ENCODE peak calls at places on chromosomes 12 and 14, in ten cellular contexts. G, T, H, B, R, M, W, Q, N and E are unnamed samples.

GRCh38 chr12:9326085-9326484 is 117.9 kb upstream of the PZP start:
- DNase-seq in Q (no peak), B (no peak), W (no peak), R (no peak), G (no peak), H (no peak), T (no peak), N (no peak), M (no peak), E (no peak)

GRCh38 chr14:89176090-89176757 is 240.8 kb downstream of the FOXN3 start:
- DNase-seq in Q (no peak), B (peak; percentile 81), N (no peak), M (no peak), R (no peak), T (no peak), H (no peak), G (no peak), W (no peak), E (no peak)

GRCh38 chr12:90152897-90153624 is 444.4 kb upstream of the ATP2B1 start:
- DNase-seq in W (peak; percentile 39), G (no peak), R (no peak), Q (no peak), N (no peak), H (no peak), T (no peak), B (no peak), M (peak; percentile 13), E (peak; percentile 38)

GRCh38 chr14:49637534-49638078 is 2.6 kb upstream of the DNAAF2 start:
- DNase-seq in Q (no peak), G (no peak), H (no peak), T (no peak), W (no peak), M (no peak), B (no peak), R (no peak), N (no peak), E (no peak)

GRCh38 chr12:68759852-68760251 is 13.9 kb downstream of the SLC35E3 start:
- DNase-seq in W (no peak), T (peak; percentile 10), M (no peak), B (no peak), H (no peak), N (no peak), G (no peak), Q (no peak), R (no peak), E (no peak)

GRCh38 chr12:96392397-96392796 is 7.8 kb downstream of the CDK17 start:
- DNase-seq in M (no peak), H (no peak), T (peak; percentile 43), R (peak; percentile 53), B (no peak), Q (no peak), W (no peak), G (no peak), N (no peak), E (no peak)

GRCh38 chr12:54991992-54992377 is 7.4 kb upstream of the TESPA1 start:
- DNase-seq in T (no peak), R (no peak), W (no peak), G (no peak), M (no peak), Q (no peak), N (no peak), H (no peak), B (no peak), E (no peak)

GRCh38 chr12:119412811-119413794 is 78.6 kb downstream of the CCDC60 start:
- DNase-seq in W (peak; percentile 17), M (peak; percentile 54), B (peak; percentile 17), R (peak; percentile 10), Q (peak; percentile 36), T (peak; percentile 78), H (peak; percentile 67), N (peak; percentile 67), G (peak; percentile 44), E (peak; percentile 49)

GRCh38 chr12:107400686-107401447 is 284.7 kb upstream of the PWP1 start:
- DNase-seq in G (no peak), Q (no peak), H (peak; percentile 67), T (peak; percentile 78), R (peak; percentile 59), W (peak; percentile 43), N (no peak), B (no peak), M (peak; percentile 60), E (no peak)

GRCh38 chr12:46043972-46044520 is 53.7 kb upstream of the SCAF11 start:
- DNase-seq in G (no peak), N (no peak), H (no peak), T (no peak), Q (no peak), M (no peak), B (no peak), W (no peak), R (no peak), E (no peak)

GRCh38 chr14:39368261-39368959 is 63.8 kb downstream of the FBXO33 start:
- DNase-seq in M (peak; percentile 78), B (peak; percentile 56), T (peak; percentile 85), R (peak; percentile 57), H (no peak), N (peak; percentile 62), W (peak; percentile 82), Q (no peak), G (no peak), E (peak; percentile 71)

GRCh38 chr12:112906712-112907414 is at the start of gene OAS1:
- DNase-seq in R (peak; percentile 15), Q (peak; percentile 44), W (peak; percentile 37), N (peak; percentile 67), B (peak; percentile 26), M (peak; percentile 74), H (no peak), G (no peak), T (peak; percentile 69), E (no peak)

GRCh38 chr14:99179506-99179905 is 92.5 kb downstream of the BCL11B start:
- DNase-seq in W (no peak), G (no peak), B (no peak), H (no peak), N (no peak), R (no peak), M (no peak), Q (no peak), T (no peak), E (no peak)

GRCh38 chr14:61435563-61436337 is 114.4 kb downstream of the PRKCH start:
- DNase-seq in W (peak; percentile 16), N (no peak), T (peak; percentile 26), G (no peak), Q (no peak), R (no peak), B (no peak), H (peak; percentile 73), M (no peak), E (no peak)

GRCh38 chr14:51784466-51784865 is 75.9 kb upstream of the GNG2 start:
- DNase-seq in Q (no peak), W (no peak), R (no peak), M (no peak), H (no peak), T (no peak), N (no peak), G (no peak), B (no peak), E (no peak)

GRCh38 chr12:114835031-114835430 is 151.1 kb upstream of the TBX3 start:
- DNase-seq in T (peak; percentile 66), G (no peak), M (peak; percentile 71), B (no peak), R (peak; percentile 63), W (peak; percentile 82), N (no peak), H (no peak), Q (no peak), E (peak; percentile 51)

GRCh38 chr14:101123639-101124525 is 220.4 kb upstream of the RTL1 start:
- DNase-seq in G (peak; percentile 7), Q (no peak), N (no peak), B (no peak), H (peak; percentile 44), M (no peak), R (peak; percentile 32), T (no peak), W (no peak), E (no peak)

GRCh38 chr14:92317511-92317910 is 5.5 kb upstream of the SLC24A4 start:
- DNase-seq in N (no peak), R (peak; percentile 4), B (no peak), G (no peak), T (peak; percentile 4), M (no peak), W (peak; percentile 58), H (no peak), Q (no peak), E (peak; percentile 43)

GRCh38 chr12:121804417-121805111 is 755 bp downstream of the SETD1B start:
- DNase-seq in G (no peak), T (no peak), B (no peak), N (no peak), Q (no peak), M (peak; percentile 28), H (peak; percentile 73), W (peak; percentile 64), R (no peak), E (no peak)

GRCh38 chr12:79938843-79939242 is 3.9 kb upstream of the PPP1R12A start:
- DNase-seq in W (no peak), H (no peak), N (no peak), T (no peak), R (no peak), G (no peak), M (no peak), Q (no peak), B (no peak), E (no peak)
- TF ChIP-seq CTCF in W (no peak), H (no peak), N (no peak), T (no peak), R (no peak), G (no peak), M (no peak), Q (no peak), B (no peak), E (no peak)

DNA sequence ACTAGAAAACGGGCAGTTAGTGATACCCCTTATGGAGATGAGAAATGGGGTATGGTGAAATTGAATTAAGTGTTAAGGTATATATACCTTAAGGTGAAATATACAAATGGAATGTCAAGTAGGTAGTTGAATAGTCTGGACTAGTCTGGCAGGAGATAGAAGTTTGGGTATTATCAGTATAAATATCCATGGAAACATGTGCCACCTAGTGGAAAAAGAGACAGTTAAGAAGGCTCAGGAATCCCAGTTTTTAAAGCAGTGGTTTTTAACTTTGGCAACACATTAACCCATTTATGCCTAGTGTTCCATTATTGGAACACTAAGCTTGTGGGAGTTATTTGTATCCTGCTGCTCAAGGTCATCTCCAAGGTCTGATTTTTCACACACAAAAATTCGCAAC is 38.6 kb upstream of the TPH2 start:
- DNase-seq in W (peak; percentile 27), R (peak; percentile 2), M (peak; percentile 21), G (no peak), T (peak; percentile 13), B (no peak), N (no peak), H (no peak), Q (no peak), E (peak; percentile 15)
- TF ChIP-seq CTCF in W (peak; percentile 31), R (peak; percentile 30), M (peak; percentile 28), G (no peak), T (peak; percentile 21), B (peak; percentile 41), N (no peak), H (no peak), Q (no peak), E (peak; percentile 77)

GRCh38 chr12:62933871-62934798 is 815 bp downstream of the PPM1H start:
- DNase-seq in N (peak; percentile 62), Q (peak; percentile 44), M (peak; percentile 28), G (no peak), R (peak; percentile 8), B (no peak), H (peak; percentile 70), W (peak; percentile 11), T (peak; percentile 20), E (peak; percentile 19)
- TF ChIP-seq CTCF in N (no peak), Q (no peak), M (no peak), G (no peak), R (no peak), B (peak; percentile 27), H (no peak), W (no peak), T (no peak), E (no peak)

GRCh38 chr14:56247495-56248087 is 129.4 kb downstream of the PELI2 start:
- DNase-seq in R (peak; percentile 12), G (no peak), M (peak; percentile 41), Q (no peak), W (peak; percentile 51), H (no peak), T (peak; percentile 50), B (peak; percentile 15), N (no peak), E (peak; percentile 13)
- TF ChIP-seq CTCF in R (peak; percentile 30), G (no peak), M (peak; percentile 28), Q (no peak), W (peak; percentile 37), H (no peak), T (peak; percentile 46), B (peak; percentile 56), N (no peak), E (peak; percentile 80)